ENCODE peak calls at places on chromosomes 5 and 9, in seven cellular contexts. One of them, this sample, is unnamed.

GRCh38 chr9:125126019-125126746 is 17.1 kb downstream of the SCAI start:
- DNase-seq in nucleus accumbens: peak
- DNase-seq in ELR: peak
- DNase-seq in amniotic stem cell: peak
- DNase-seq in nephron progenitor cell: no peak
- DNase-seq in NCI-H2081: no peak
- DNase-seq in GM23248: peak
- DNase-seq in this sample: no peak

GRCh38 chr9:136173648-136174290 is 31.2 kb downstream of the LHX3 start:
- DNase-seq in nucleus accumbens: no peak
- DNase-seq in ELR: no peak
- DNase-seq in amniotic stem cell: no peak
- DNase-seq in nephron progenitor cell: no peak
- DNase-seq in NCI-H2081: no peak
- DNase-seq in GM23248: no peak
- DNase-seq in this sample: no peak

GRCh38 chr5:113489299-113489698 is 1.0 kb upstream of the MCC start:
- DNase-seq in nucleus accumbens: no peak
- DNase-seq in ELR: peak
- DNase-seq in amniotic stem cell: peak
- DNase-seq in nephron progenitor cell: no peak
- DNase-seq in NCI-H2081: no peak
- DNase-seq in GM23248: peak
- DNase-seq in this sample: no peak

GRCh38 chr9:114501786-114502682 is 3.2 kb downstream of the WHRN start:
- DNase-seq in nucleus accumbens: peak
- DNase-seq in ELR: peak
- DNase-seq in amniotic stem cell: no peak
- DNase-seq in nephron progenitor cell: no peak
- DNase-seq in NCI-H2081: peak
- DNase-seq in GM23248: peak
- DNase-seq in this sample: no peak

GRCh38 chr5:157560560-157560959 is 15.0 kb downstream of the ADAM19 start:
- DNase-seq in nucleus accumbens: no peak
- DNase-seq in ELR: no peak
- DNase-seq in amniotic stem cell: no peak
- DNase-seq in nephron progenitor cell: no peak
- DNase-seq in NCI-H2081: no peak
- DNase-seq in GM23248: peak
- DNase-seq in this sample: no peak

GRCh38 chr5:117881426-117882230 is 1106.7 kb downstream of the DTWD2 start:
- DNase-seq in nucleus accumbens: no peak
- DNase-seq in ELR: no peak
- DNase-seq in amniotic stem cell: no peak
- DNase-seq in nephron progenitor cell: no peak
- DNase-seq in NCI-H2081: no peak
- DNase-seq in GM23248: no peak
- DNase-seq in this sample: no peak

GRCh38 chr9:102273952-102274351 is 535.5 kb upstream of the GRIN3A start:
- DNase-seq in nucleus accumbens: no peak
- DNase-seq in ELR: peak
- DNase-seq in amniotic stem cell: no peak
- DNase-seq in nephron progenitor cell: no peak
- DNase-seq in NCI-H2081: no peak
- DNase-seq in GM23248: no peak
- DNase-seq in this sample: no peak

GRCh38 chr5:32092938-32093812 is 80.9 kb downstream of the GOLPH3 start:
- DNase-seq in nucleus accumbens: no peak
- DNase-seq in ELR: peak
- DNase-seq in amniotic stem cell: peak
- DNase-seq in nephron progenitor cell: peak
- DNase-seq in NCI-H2081: peak
- DNase-seq in GM23248: peak
- DNase-seq in this sample: peak

GRCh38 chr5:111635151-111635945 is 121.6 kb downstream of the NREP start:
- DNase-seq in nucleus accumbens: no peak
- DNase-seq in ELR: no peak
- DNase-seq in amniotic stem cell: no peak
- DNase-seq in nephron progenitor cell: no peak
- DNase-seq in NCI-H2081: no peak
- DNase-seq in GM23248: no peak
- DNase-seq in this sample: no peak

GRCh38 chr9:122347348-122348287 is 23.2 kb upstream of the PTGS1 start:
- DNase-seq in nucleus accumbens: no peak
- DNase-seq in ELR: peak
- DNase-seq in amniotic stem cell: no peak
- DNase-seq in nephron progenitor cell: no peak
- DNase-seq in NCI-H2081: no peak
- DNase-seq in GM23248: peak
- DNase-seq in this sample: no peak

GRCh38 chr5:58182287-58182841 is 277.5 kb downstream of the PLK2 start:
- DNase-seq in nucleus accumbens: no peak
- DNase-seq in ELR: no peak
- DNase-seq in amniotic stem cell: no peak
- DNase-seq in nephron progenitor cell: no peak
- DNase-seq in NCI-H2081: no peak
- DNase-seq in GM23248: no peak
- DNase-seq in this sample: no peak

GRCh38 chr9:94860678-94861588 is 134.4 kb downstream of the AOPEP start:
- DNase-seq in nucleus accumbens: no peak
- DNase-seq in ELR: peak
- DNase-seq in amniotic stem cell: no peak
- DNase-seq in nephron progenitor cell: no peak
- DNase-seq in NCI-H2081: no peak
- DNase-seq in GM23248: peak
- DNase-seq in this sample: no peak

GRCh38 chr5:13249854-13250253 is 694.6 kb downstream of the DNAH5 start:
- DNase-seq in nucleus accumbens: no peak
- DNase-seq in ELR: peak
- DNase-seq in amniotic stem cell: no peak
- DNase-seq in nephron progenitor cell: no peak
- DNase-seq in NCI-H2081: no peak
- DNase-seq in GM23248: peak
- DNase-seq in this sample: no peak

GRCh38 chr5:123439616-123440153 is 16.5 kb upstream of the CEP120 start:
- DNase-seq in nucleus accumbens: no peak
- DNase-seq in ELR: no peak
- DNase-seq in amniotic stem cell: no peak
- DNase-seq in nephron progenitor cell: no peak
- DNase-seq in NCI-H2081: no peak
- DNase-seq in GM23248: no peak
- DNase-seq in this sample: no peak

GRCh38 chr9:99037768-99038167 is 67.1 kb upstream of the TGFBR1 start:
- DNase-seq in nucleus accumbens: no peak
- DNase-seq in ELR: no peak
- DNase-seq in amniotic stem cell: no peak
- DNase-seq in nephron progenitor cell: no peak
- DNase-seq in NCI-H2081: no peak
- DNase-seq in GM23248: peak
- DNase-seq in this sample: no peak

GRCh38 chr9:68546596-68547390 is 6.1 kb upstream of the TMEM252 start:
- DNase-seq in nucleus accumbens: no peak
- DNase-seq in ELR: no peak
- DNase-seq in amniotic stem cell: no peak
- DNase-seq in nephron progenitor cell: peak
- DNase-seq in NCI-H2081: no peak
- DNase-seq in GM23248: no peak
- DNase-seq in this sample: no peak

GRCh38 chr5:91135475-91136248 is 247.5 kb downstream of the ARRDC3 start:
- DNase-seq in nucleus accumbens: no peak
- DNase-seq in ELR: no peak
- DNase-seq in amniotic stem cell: no peak
- DNase-seq in nephron progenitor cell: no peak
- DNase-seq in NCI-H2081: no peak
- DNase-seq in GM23248: no peak
- DNase-seq in this sample: no peak

GRCh38 chr5:159548517-159548916 is 218.2 kb upstream of the IL12B start:
- DNase-seq in nucleus accumbens: no peak
- DNase-seq in ELR: no peak
- DNase-seq in amniotic stem cell: no peak
- DNase-seq in nephron progenitor cell: no peak
- DNase-seq in NCI-H2081: no peak
- DNase-seq in GM23248: no peak
- DNase-seq in this sample: no peak

GRCh38 chr9:77472646-77473045 is 175.5 kb downstream of the GNA14 start:
- DNase-seq in nucleus accumbens: no peak
- DNase-seq in ELR: peak
- DNase-seq in amniotic stem cell: no peak
- DNase-seq in nephron progenitor cell: no peak
- DNase-seq in NCI-H2081: no peak
- DNase-seq in GM23248: no peak
- DNase-seq in this sample: no peak

GRCh38 chr9:16475996-16476395 is 394.5 kb downstream of the BNC2 start:
- DNase-seq in nucleus accumbens: no peak
- DNase-seq in ELR: no peak
- DNase-seq in amniotic stem cell: no peak
- DNase-seq in nephron progenitor cell: no peak
- DNase-seq in NCI-H2081: no peak
- DNase-seq in GM23248: peak
- DNase-seq in this sample: no peak

GRCh38 chr5:127439544-127440096 is 77.8 kb upstream of the PRRC1 start:
- DNase-seq in nucleus accumbens: no peak
- DNase-seq in ELR: no peak
- DNase-seq in amniotic stem cell: no peak
- DNase-seq in nephron progenitor cell: no peak
- DNase-seq in NCI-H2081: no peak
- DNase-seq in GM23248: no peak
- DNase-seq in this sample: no peak

GRCh38 chr9:91419222-91420191 is 4.1 kb downstream of the NFIL3 start:
- DNase-seq in nucleus accumbens: no peak
- DNase-seq in ELR: peak
- DNase-seq in amniotic stem cell: peak
- DNase-seq in nephron progenitor cell: no peak
- DNase-seq in NCI-H2081: no peak
- DNase-seq in GM23248: peak
- DNase-seq in this sample: no peak

GRCh38 chr5:153938131-153938842 is 100.4 kb downstream of the FAM114A2 start:
- DNase-seq in nucleus accumbens: no peak
- DNase-seq in ELR: no peak
- DNase-seq in amniotic stem cell: no peak
- DNase-seq in nephron progenitor cell: no peak
- DNase-seq in NCI-H2081: no peak
- DNase-seq in GM23248: peak
- DNase-seq in this sample: no peak

GRCh38 chr9:27335088-27335487 is 38.1 kb upstream of the EQTN start:
- DNase-seq in nucleus accumbens: no peak
- DNase-seq in ELR: no peak
- DNase-seq in amniotic stem cell: no peak
- DNase-seq in nephron progenitor cell: no peak
- DNase-seq in NCI-H2081: no peak
- DNase-seq in GM23248: no peak
- DNase-seq in this sample: no peak

GRCh38 chr5:98768160-98769005 is 5.1 kb upstream of the RGMB start:
- DNase-seq in nucleus accumbens: peak
- DNase-seq in ELR: peak
- DNase-seq in amniotic stem cell: peak
- DNase-seq in nephron progenitor cell: peak
- DNase-seq in NCI-H2081: peak
- DNase-seq in GM23248: peak
- DNase-seq in this sample: peak

GRCh38 chr9:15104826-15105420 is 194.7 kb upstream of the FREM1 start:
- DNase-seq in nucleus accumbens: no peak
- DNase-seq in ELR: peak
- DNase-seq in amniotic stem cell: no peak
- DNase-seq in nephron progenitor cell: peak
- DNase-seq in NCI-H2081: peak
- DNase-seq in GM23248: peak
- DNase-seq in this sample: peak